ENCODE peak calls at places on chromosomes 6 and 20, in eight cellular contexts. One of them, this sample, is unnamed.
A peak's percentile ranks its signal among the peaks of the same experiment; 100 is the strongest.

GRCh38 chr20:5833309-5833941 is 83.2 kb downstream of the SHLD1 start:
- DNase-seq in omental fat pad: no peak
- DNase-seq in psoas muscle: no peak
- DNase-seq in left ventricle myocardium inferior: no peak
- DNase-seq in mesenchymal stem cell: no peak
- DNase-seq in 8988T: no peak
- DNase-seq in retina: no peak
- DNase-seq in HEK293T: no peak
- DNase-seq in this sample: no peak

GRCh38 chr6:3385660-3386151 is 71.1 kb downstream of the SLC22A23 start:
- DNase-seq in omental fat pad: no peak
- DNase-seq in psoas muscle: peak; percentile 75
- DNase-seq in left ventricle myocardium inferior: no peak
- DNase-seq in mesenchymal stem cell: no peak
- DNase-seq in 8988T: no peak
- DNase-seq in retina: no peak
- DNase-seq in HEK293T: no peak
- DNase-seq in this sample: peak; percentile 23

GRCh38 chr6:142705054-142705453 is 239.9 kb downstream of the HIVEP2 start:
- DNase-seq in omental fat pad: no peak
- DNase-seq in psoas muscle: no peak
- DNase-seq in left ventricle myocardium inferior: no peak
- DNase-seq in mesenchymal stem cell: no peak
- DNase-seq in 8988T: no peak
- DNase-seq in retina: no peak
- DNase-seq in HEK293T: no peak
- DNase-seq in this sample: no peak

GRCh38 chr20:63328026-63328700 is 33.0 kb downstream of the CHRNA4 start:
- DNase-seq in omental fat pad: no peak
- DNase-seq in psoas muscle: peak; percentile 37
- DNase-seq in left ventricle myocardium inferior: peak; percentile 7
- DNase-seq in mesenchymal stem cell: no peak
- DNase-seq in 8988T: no peak
- DNase-seq in retina: no peak
- DNase-seq in HEK293T: no peak
- DNase-seq in this sample: no peak

GRCh38 chr6:111105578-111105977 is 18.3 kb downstream of the SLC16A10 start:
- DNase-seq in omental fat pad: peak; percentile 73
- DNase-seq in psoas muscle: peak; percentile 93
- DNase-seq in left ventricle myocardium inferior: peak; percentile 84
- DNase-seq in mesenchymal stem cell: no peak
- DNase-seq in 8988T: no peak
- DNase-seq in retina: no peak
- DNase-seq in HEK293T: no peak
- DNase-seq in this sample: peak; percentile 63

GRCh38 chr6:35602133-35602946 is 86.4 kb downstream of the FKBP5 start:
- DNase-seq in omental fat pad: no peak
- DNase-seq in psoas muscle: no peak
- DNase-seq in left ventricle myocardium inferior: no peak
- DNase-seq in mesenchymal stem cell: peak; percentile 82
- DNase-seq in 8988T: no peak
- DNase-seq in retina: peak; percentile 21
- DNase-seq in HEK293T: no peak
- DNase-seq in this sample: peak; percentile 48

GRCh38 chr6:16059496-16059895 is 69.4 kb upstream of the MYLIP start:
- DNase-seq in omental fat pad: no peak
- DNase-seq in psoas muscle: no peak
- DNase-seq in left ventricle myocardium inferior: no peak
- DNase-seq in mesenchymal stem cell: no peak
- DNase-seq in 8988T: no peak
- DNase-seq in retina: no peak
- DNase-seq in HEK293T: no peak
- DNase-seq in this sample: no peak

GRCh38 chr6:154001494-154002285 is 37.4 kb upstream of the OPRM1 start:
- DNase-seq in omental fat pad: no peak
- DNase-seq in psoas muscle: no peak
- DNase-seq in left ventricle myocardium inferior: no peak
- DNase-seq in mesenchymal stem cell: no peak
- DNase-seq in 8988T: no peak
- DNase-seq in retina: no peak
- DNase-seq in HEK293T: no peak
- DNase-seq in this sample: no peak

GRCh38 chr20:4112490-4113420 is 97.4 kb upstream of the RNF24 start:
- DNase-seq in omental fat pad: no peak
- DNase-seq in psoas muscle: no peak
- DNase-seq in left ventricle myocardium inferior: peak; percentile 57
- DNase-seq in mesenchymal stem cell: no peak
- DNase-seq in 8988T: no peak
- DNase-seq in retina: no peak
- DNase-seq in HEK293T: no peak
- DNase-seq in this sample: peak; percentile 63

GRCh38 chr20:34129518-34130162 is 17.6 kb upstream of the EIF2S2 start:
- DNase-seq in omental fat pad: no peak
- DNase-seq in psoas muscle: peak; percentile 70
- DNase-seq in left ventricle myocardium inferior: peak; percentile 31
- DNase-seq in mesenchymal stem cell: peak; percentile 78
- DNase-seq in 8988T: peak; percentile 53
- DNase-seq in retina: peak; percentile 77
- DNase-seq in HEK293T: peak; percentile 76
- DNase-seq in this sample: peak; percentile 88

GRCh38 chr20:37542281-37542680 is 14.6 kb upstream of the BLCAP start:
- DNase-seq in omental fat pad: no peak
- DNase-seq in psoas muscle: no peak
- DNase-seq in left ventricle myocardium inferior: no peak
- DNase-seq in mesenchymal stem cell: no peak
- DNase-seq in 8988T: no peak
- DNase-seq in retina: no peak
- DNase-seq in HEK293T: no peak
- DNase-seq in this sample: peak; percentile 79

GRCh38 chr20:10555865-10556308 is 117.9 kb downstream of the JAG1 start:
- DNase-seq in omental fat pad: no peak
- DNase-seq in psoas muscle: no peak
- DNase-seq in left ventricle myocardium inferior: no peak
- DNase-seq in mesenchymal stem cell: peak; percentile 64
- DNase-seq in 8988T: no peak
- DNase-seq in retina: no peak
- DNase-seq in HEK293T: no peak
- DNase-seq in this sample: peak; percentile 67

GRCh38 chr6:25175216-25175615 is 104.0 kb upstream of the CARMIL1 start:
- DNase-seq in omental fat pad: no peak
- DNase-seq in psoas muscle: no peak
- DNase-seq in left ventricle myocardium inferior: no peak
- DNase-seq in mesenchymal stem cell: no peak
- DNase-seq in 8988T: no peak
- DNase-seq in retina: no peak
- DNase-seq in HEK293T: no peak
- DNase-seq in this sample: peak; percentile 58

GRCh38 chr6:134774244-134774643 is 175.7 kb downstream of the ALDH8A1 start:
- DNase-seq in omental fat pad: no peak
- DNase-seq in psoas muscle: no peak
- DNase-seq in left ventricle myocardium inferior: no peak
- DNase-seq in mesenchymal stem cell: peak; percentile 69
- DNase-seq in 8988T: no peak
- DNase-seq in retina: no peak
- DNase-seq in HEK293T: no peak
- DNase-seq in this sample: peak; percentile 32

GRCh38 chr20:39453890-39454289 is 491.7 kb downstream of the DHX35 start:
- DNase-seq in omental fat pad: no peak
- DNase-seq in psoas muscle: no peak
- DNase-seq in left ventricle myocardium inferior: no peak
- DNase-seq in mesenchymal stem cell: no peak
- DNase-seq in 8988T: no peak
- DNase-seq in retina: peak; percentile 51
- DNase-seq in HEK293T: no peak
- DNase-seq in this sample: no peak

GRCh38 chr6:72350256-72350875 is 271.5 kb upstream of the KCNQ5 start:
- DNase-seq in omental fat pad: no peak
- DNase-seq in psoas muscle: no peak
- DNase-seq in left ventricle myocardium inferior: no peak
- DNase-seq in mesenchymal stem cell: no peak
- DNase-seq in 8988T: no peak
- DNase-seq in retina: peak; percentile 36
- DNase-seq in HEK293T: no peak
- DNase-seq in this sample: no peak

GRCh38 chr6:157228421-157229218 is 94.7 kb downstream of the TMEM242 start:
- DNase-seq in omental fat pad: no peak
- DNase-seq in psoas muscle: no peak
- DNase-seq in left ventricle myocardium inferior: no peak
- DNase-seq in mesenchymal stem cell: no peak
- DNase-seq in 8988T: no peak
- DNase-seq in retina: peak; percentile 77
- DNase-seq in HEK293T: no peak
- DNase-seq in this sample: no peak

GRCh38 chr20:59802018-59802417 is 131.4 kb downstream of the SYCP2 start:
- DNase-seq in omental fat pad: no peak
- DNase-seq in psoas muscle: no peak
- DNase-seq in left ventricle myocardium inferior: no peak
- DNase-seq in mesenchymal stem cell: no peak
- DNase-seq in 8988T: no peak
- DNase-seq in retina: no peak
- DNase-seq in HEK293T: no peak
- DNase-seq in this sample: no peak

GRCh38 chr6:98838027-98838426 is 3.7 kb downstream of the POU3F2 start:
- DNase-seq in omental fat pad: no peak
- DNase-seq in psoas muscle: no peak
- DNase-seq in left ventricle myocardium inferior: no peak
- DNase-seq in mesenchymal stem cell: no peak
- DNase-seq in 8988T: no peak
- DNase-seq in retina: no peak
- DNase-seq in HEK293T: no peak
- DNase-seq in this sample: no peak

GRCh38 chr6:130183271-130184222 is 39.2 kb downstream of the SAMD3 start:
- DNase-seq in omental fat pad: no peak
- DNase-seq in psoas muscle: no peak
- DNase-seq in left ventricle myocardium inferior: no peak
- DNase-seq in mesenchymal stem cell: no peak
- DNase-seq in 8988T: no peak
- DNase-seq in retina: no peak
- DNase-seq in HEK293T: no peak
- DNase-seq in this sample: no peak

GRCh38 chr20:25310921-25311728 is 63.2 kb downstream of the PYGB start:
- DNase-seq in omental fat pad: no peak
- DNase-seq in psoas muscle: no peak
- DNase-seq in left ventricle myocardium inferior: no peak
- DNase-seq in mesenchymal stem cell: peak; percentile 93
- DNase-seq in 8988T: no peak
- DNase-seq in retina: no peak
- DNase-seq in HEK293T: no peak
- DNase-seq in this sample: no peak

GRCh38 chr6:154343473-154344308 is 12.9 kb downstream of the IPCEF1 start:
- DNase-seq in omental fat pad: no peak
- DNase-seq in psoas muscle: no peak
- DNase-seq in left ventricle myocardium inferior: no peak
- DNase-seq in mesenchymal stem cell: peak; percentile 48
- DNase-seq in 8988T: no peak
- DNase-seq in retina: no peak
- DNase-seq in HEK293T: peak; percentile 35
- DNase-seq in this sample: no peak

GRCh38 chr20:32474967-32475819 is 109.9 kb downstream of the NOL4L start:
- DNase-seq in omental fat pad: no peak
- DNase-seq in psoas muscle: peak; percentile 91
- DNase-seq in left ventricle myocardium inferior: peak; percentile 92
- DNase-seq in mesenchymal stem cell: peak; percentile 95
- DNase-seq in 8988T: peak; percentile 82
- DNase-seq in retina: peak; percentile 88
- DNase-seq in HEK293T: no peak
- DNase-seq in this sample: peak; percentile 85

GRCh38 chr20:64080013-64080812 is at the start of gene OPRL1:
- DNase-seq in omental fat pad: no peak
- DNase-seq in psoas muscle: peak; percentile 62
- DNase-seq in left ventricle myocardium inferior: no peak
- DNase-seq in mesenchymal stem cell: peak; percentile 56
- DNase-seq in 8988T: no peak
- DNase-seq in retina: peak; percentile 59
- DNase-seq in HEK293T: no peak
- DNase-seq in this sample: peak; percentile 41

GRCh38 chr6:137341721-137342195 is 122.6 kb upstream of the IFNGR1 start:
- DNase-seq in omental fat pad: no peak
- DNase-seq in psoas muscle: peak; percentile 63
- DNase-seq in left ventricle myocardium inferior: peak; percentile 25
- DNase-seq in mesenchymal stem cell: no peak
- DNase-seq in 8988T: peak; percentile 41
- DNase-seq in retina: peak; percentile 32
- DNase-seq in HEK293T: no peak
- DNase-seq in this sample: peak; percentile 19

GRCh38 chr20:7375905-7376304 is 564.4 kb downstream of the HAO1 start:
- DNase-seq in omental fat pad: no peak
- DNase-seq in psoas muscle: no peak
- DNase-seq in left ventricle myocardium inferior: no peak
- DNase-seq in mesenchymal stem cell: peak; percentile 35
- DNase-seq in 8988T: no peak
- DNase-seq in retina: no peak
- DNase-seq in HEK293T: no peak
- DNase-seq in this sample: peak; percentile 47

GRCh38 chr20:53084408-53084997 is 112.3 kb downstream of the TSHZ2 start:
- DNase-seq in omental fat pad: no peak
- DNase-seq in psoas muscle: no peak
- DNase-seq in left ventricle myocardium inferior: no peak
- DNase-seq in mesenchymal stem cell: no peak
- DNase-seq in 8988T: no peak
- DNase-seq in retina: no peak
- DNase-seq in HEK293T: no peak
- DNase-seq in this sample: no peak

GRCh38 chr6:111184827-111185567 is 97.7 kb downstream of the SLC16A10 start:
- DNase-seq in omental fat pad: no peak
- DNase-seq in psoas muscle: no peak
- DNase-seq in left ventricle myocardium inferior: no peak
- DNase-seq in mesenchymal stem cell: no peak
- DNase-seq in 8988T: no peak
- DNase-seq in retina: no peak
- DNase-seq in HEK293T: no peak
- DNase-seq in this sample: no peak

GRCh38 chr6:100839419-100839818 is 41.7 kb downstream of the ASCC3 start:
- DNase-seq in omental fat pad: no peak
- DNase-seq in psoas muscle: no peak
- DNase-seq in left ventricle myocardium inferior: no peak
- DNase-seq in mesenchymal stem cell: no peak
- DNase-seq in 8988T: no peak
- DNase-seq in retina: no peak
- DNase-seq in HEK293T: no peak
- DNase-seq in this sample: no peak

GRCh38 chr6:166490671-166491500 is 95.6 kb downstream of the RAMACL start:
- DNase-seq in omental fat pad: no peak
- DNase-seq in psoas muscle: peak; percentile 19
- DNase-seq in left ventricle myocardium inferior: peak; percentile 14
- DNase-seq in mesenchymal stem cell: no peak
- DNase-seq in 8988T: no peak
- DNase-seq in retina: peak; percentile 63
- DNase-seq in HEK293T: no peak
- DNase-seq in this sample: peak; percentile 83

GRCh38 chr6:122718616-122719015 is 60.9 kb upstream of the FABP7 start:
- DNase-seq in omental fat pad: no peak
- DNase-seq in psoas muscle: no peak
- DNase-seq in left ventricle myocardium inferior: no peak
- DNase-seq in mesenchymal stem cell: no peak
- DNase-seq in 8988T: no peak
- DNase-seq in retina: no peak
- DNase-seq in HEK293T: no peak
- DNase-seq in this sample: no peak

GRCh38 chr6:35090734-35091133 is 50.4 kb downstream of the TCP11 start:
- DNase-seq in omental fat pad: no peak
- DNase-seq in psoas muscle: no peak
- DNase-seq in left ventricle myocardium inferior: no peak
- DNase-seq in mesenchymal stem cell: no peak
- DNase-seq in 8988T: no peak
- DNase-seq in retina: no peak
- DNase-seq in HEK293T: no peak
- DNase-seq in this sample: no peak

GRCh38 chr20:13119583-13119982 is 101.5 kb upstream of the ISM1 start:
- DNase-seq in omental fat pad: no peak
- DNase-seq in psoas muscle: no peak
- DNase-seq in left ventricle myocardium inferior: no peak
- DNase-seq in mesenchymal stem cell: peak; percentile 65
- DNase-seq in 8988T: no peak
- DNase-seq in retina: peak; percentile 64
- DNase-seq in HEK293T: peak; percentile 58
- DNase-seq in this sample: peak; percentile 79

GRCh38 chr20:31559704-31560093 is 45.4 kb upstream of the ID1 start:
- DNase-seq in omental fat pad: no peak
- DNase-seq in psoas muscle: no peak
- DNase-seq in left ventricle myocardium inferior: no peak
- DNase-seq in mesenchymal stem cell: peak; percentile 85
- DNase-seq in 8988T: no peak
- DNase-seq in retina: no peak
- DNase-seq in HEK293T: no peak
- DNase-seq in this sample: no peak

This sample was measured in dermis blood vessel endothelial cell.